ENCODE peak calls at places on chromosomes 16 and 17, in six cellular contexts. One of them, this sample, is unnamed. For H3K27me3, the result is how much of the 10 kb centered on the place peaks cover.

GRCh38 chr16:24853830-24854229 is 8.1 kb downstream of the SLC5A11 start:
- DNase-seq in body of pancreas: peak
- DNase-seq in Karpas-422: no peak
- DNase-seq in GM23248: peak
- DNase-seq in H9: no peak
- DNase-seq in mammary epithelial cell: peak
- DNase-seq in this sample: no peak

GRCh38 chr17:50191070-50192045 is 10.1 kb downstream of the COL1A1 start:
- DNase-seq in mammary epithelial cell: no peak
- DNase-seq in GM23248: peak
- DNase-seq in Karpas-422: no peak
- DNase-seq in body of pancreas: no peak
- DNase-seq in H9: no peak
- DNase-seq in this sample: no peak

GRCh38 chr16:12087901-12088364 is 111.4 kb downstream of the SNX29 start:
- DNase-seq in H9: no peak
- DNase-seq in Karpas-422: peak
- DNase-seq in GM23248: no peak
- DNase-seq in body of pancreas: no peak
- DNase-seq in mammary epithelial cell: no peak
- DNase-seq in this sample: no peak

GRCh38 chr16:69424935-69425784 is 741 bp downstream of the CYB5B start:
- DNase-seq in body of pancreas: no peak
- DNase-seq in GM23248: no peak
- DNase-seq in mammary epithelial cell: no peak
- DNase-seq in Karpas-422: peak
- DNase-seq in H9: no peak
- DNase-seq in this sample: no peak

GRCh38 chr17:74972107-74972972 is at the start of gene HID1:
- DNase-seq in H9: peak
- DNase-seq in mammary epithelial cell: no peak
- DNase-seq in body of pancreas: peak
- DNase-seq in GM23248: peak
- DNase-seq in Karpas-422: peak
- DNase-seq in this sample: no peak

GRCh38 chr16:27318399-27319256 is 4.9 kb downstream of the IL4R start:
- DNase-seq in mammary epithelial cell: peak
- DNase-seq in GM23248: no peak
- DNase-seq in Karpas-422: peak
- DNase-seq in H9: no peak
- DNase-seq in body of pancreas: no peak
- DNase-seq in this sample: no peak

GRCh38 chr17:29358421-29358820 is 31.7 kb upstream of the TAOK1 start:
- DNase-seq in GM23248: peak
- DNase-seq in Karpas-422: no peak
- DNase-seq in mammary epithelial cell: peak
- DNase-seq in body of pancreas: no peak
- DNase-seq in H9: no peak
- DNase-seq in this sample: no peak

GRCh38 chr16:20901068-20901440 is 483 bp downstream of the LYRM1 start:
- DNase-seq in GM23248: no peak
- DNase-seq in Karpas-422: no peak
- DNase-seq in body of pancreas: no peak
- DNase-seq in mammary epithelial cell: no peak
- DNase-seq in H9: no peak
- DNase-seq in this sample: no peak

GRCh38 chr16:66130296-66130910 is 236.1 kb upstream of the CDH5 start:
- DNase-seq in H9: no peak
- DNase-seq in mammary epithelial cell: no peak
- DNase-seq in Karpas-422: peak
- DNase-seq in GM23248: peak
- DNase-seq in body of pancreas: no peak
- DNase-seq in this sample: peak

GRCh38 chr17:48278755-48279491 is 151.1 kb downstream of the SKAP1 start:
- DNase-seq in Karpas-422: no peak
- DNase-seq in H9: no peak
- DNase-seq in GM23248: no peak
- DNase-seq in body of pancreas: no peak
- DNase-seq in mammary epithelial cell: no peak
- DNase-seq in this sample: no peak

GRCh38 chr17:48282303-48282702 is 147.7 kb downstream of the SKAP1 start:
- DNase-seq in body of pancreas: no peak
- DNase-seq in mammary epithelial cell: no peak
- DNase-seq in H9: no peak
- DNase-seq in GM23248: no peak
- DNase-seq in Karpas-422: no peak
- DNase-seq in this sample: no peak

GRCh38 chr17:48270896-48271295 is 159.1 kb downstream of the SKAP1 start:
- DNase-seq in H9: no peak
- DNase-seq in Karpas-422: no peak
- DNase-seq in mammary epithelial cell: no peak
- DNase-seq in body of pancreas: no peak
- DNase-seq in GM23248: peak
- DNase-seq in this sample: no peak

GRCh38 chr17:48276776-48277175 is 153.2 kb downstream of the SKAP1 start:
- DNase-seq in GM23248: no peak
- DNase-seq in H9: no peak
- DNase-seq in mammary epithelial cell: no peak
- DNase-seq in body of pancreas: no peak
- DNase-seq in Karpas-422: no peak
- DNase-seq in this sample: no peak
- H3K27me3 ChIP-seq in GM23248: under half
- H3K27me3 ChIP-seq in H9: under half
- H3K27me3 ChIP-seq in mammary epithelial cell: under half
- H3K27me3 ChIP-seq in body of pancreas: under half
- H3K27me3 ChIP-seq in Karpas-422: under half
- H3K27me3 ChIP-seq in this sample: under half

GRCh38 chr16:86512301-86512859 is 2.1 kb downstream of the FOXF1 start:
- DNase-seq in H9: peak
- DNase-seq in mammary epithelial cell: no peak
- DNase-seq in Karpas-422: no peak
- DNase-seq in body of pancreas: no peak
- DNase-seq in GM23248: peak
- DNase-seq in this sample: no peak
- H3K27me3 ChIP-seq in H9: half or more
- H3K27me3 ChIP-seq in mammary epithelial cell: half or more
- H3K27me3 ChIP-seq in Karpas-422: under half
- H3K27me3 ChIP-seq in body of pancreas: under half
- H3K27me3 ChIP-seq in GM23248: under half
- H3K27me3 ChIP-seq in this sample: under half

GRCh38 chr17:77924757-77925336 is 33.7 kb upstream of the TNRC6C start:
- DNase-seq in body of pancreas: peak
- DNase-seq in Karpas-422: no peak
- DNase-seq in H9: peak
- DNase-seq in GM23248: peak
- DNase-seq in mammary epithelial cell: peak
- DNase-seq in this sample: no peak

GRCh38 chr17:77926144-77926543 is 32.4 kb upstream of the TNRC6C start:
- DNase-seq in mammary epithelial cell: no peak
- DNase-seq in body of pancreas: no peak
- DNase-seq in GM23248: no peak
- DNase-seq in Karpas-422: no peak
- DNase-seq in H9: no peak
- DNase-seq in this sample: no peak

GRCh38 chr17:77926967-77927366 is 31.5 kb upstream of the TNRC6C start:
- DNase-seq in mammary epithelial cell: no peak
- DNase-seq in body of pancreas: no peak
- DNase-seq in GM23248: no peak
- DNase-seq in H9: no peak
- DNase-seq in Karpas-422: no peak
- DNase-seq in this sample: no peak

GRCh38 chr17:77923776-77924513 is 34.6 kb upstream of the TNRC6C start:
- DNase-seq in body of pancreas: no peak
- DNase-seq in H9: peak
- DNase-seq in mammary epithelial cell: no peak
- DNase-seq in Karpas-422: no peak
- DNase-seq in GM23248: no peak
- DNase-seq in this sample: no peak

DNA sequence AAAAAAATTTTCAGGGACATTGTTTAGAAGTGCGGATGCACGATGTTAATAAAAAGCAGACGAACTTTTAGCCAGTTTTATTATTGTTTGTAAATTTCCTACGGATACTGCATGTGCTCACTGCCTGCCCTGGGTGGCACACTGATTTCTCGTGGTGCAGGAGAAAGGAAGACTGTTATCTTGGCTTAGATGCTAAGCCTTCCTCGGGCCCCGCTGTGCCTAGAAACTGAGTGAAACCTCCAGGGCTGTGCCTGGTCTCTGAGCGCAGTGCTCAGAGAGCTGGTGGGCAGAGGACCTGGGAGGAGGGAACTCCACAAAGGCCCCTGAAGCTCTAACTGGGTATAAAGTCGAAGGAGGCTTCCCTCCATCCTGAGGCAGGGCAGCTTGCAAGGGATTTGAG is 35.4 kb upstream of the TNRC6C start:
- DNase-seq in mammary epithelial cell: no peak
- DNase-seq in H9: no peak
- DNase-seq in GM23248: no peak
- DNase-seq in body of pancreas: no peak
- DNase-seq in Karpas-422: no peak
- DNase-seq in this sample: no peak
- H3K27me3 ChIP-seq in mammary epithelial cell: under half
- H3K27me3 ChIP-seq in H9: under half
- H3K27me3 ChIP-seq in GM23248: under half
- H3K27me3 ChIP-seq in body of pancreas: under half
- H3K27me3 ChIP-seq in Karpas-422: under half
- H3K27me3 ChIP-seq in this sample: under half

GRCh38 chr16:67154578-67155304 is 3.9 kb upstream of the B3GNT9 start:
- DNase-seq in mammary epithelial cell: no peak
- DNase-seq in body of pancreas: no peak
- DNase-seq in Karpas-422: no peak
- DNase-seq in GM23248: no peak
- DNase-seq in H9: peak
- DNase-seq in this sample: no peak
- H3K27me3 ChIP-seq in mammary epithelial cell: under half
- H3K27me3 ChIP-seq in body of pancreas: under half
- H3K27me3 ChIP-seq in Karpas-422: under half
- H3K27me3 ChIP-seq in GM23248: under half
- H3K27me3 ChIP-seq in H9: half or more
- H3K27me3 ChIP-seq in this sample: under half

This sample was measured in BJ.